ENCODE peak calls at places on chromosomes 6 and 20, in eight cellular contexts. V is left ventricle myocardium inferior, O is IMR-90, G is GM23338, Y is SJSA1, T is upper lobe of right lung, F is astrocyte, K is heart left ventricle. W is an unnamed sample. For H3K4me1 and H3K27me3, the result is how much of the 10 kb centered on the place peaks cover.

GRCh38 chr20:47629907-47630306 is 128.2 kb downstream of the NCOA3 start:
- DNase-seq in O (no peak), Y (no peak), V (no peak), F (no peak), T (no peak), K (no peak), G (no peak), W (no peak)

GRCh38 chr6:43770417-43771209 is 602 bp downstream of the VEGFA start:
- DNase-seq in K (peak), V (peak), T (peak), G (peak), F (peak), O (peak), Y (peak), W (no peak)

GRCh38 chr6:149834513-149835481 is 29.4 kb downstream of the LRP11 start:
- DNase-seq in G (peak), V (no peak), O (peak), K (peak), Y (peak), F (peak), T (no peak), W (peak)

GRCh38 chr6:78347191-78347916 is 520.0 kb upstream of the IRAK1BP1 start:
- DNase-seq in Y (no peak), T (no peak), V (no peak), G (no peak), K (no peak), O (no peak), F (peak), W (no peak)

GRCh38 chr20:17621229-17621968 is 51.5 kb downstream of the DSTN start:
- DNase-seq in Y (peak), V (peak), K (no peak), O (no peak), G (no peak), F (no peak), T (peak), W (no peak)

GRCh38 chr6:147618927-147619326 is 110.4 kb downstream of the SAMD5 start:
- DNase-seq in F (no peak), V (no peak), O (no peak), K (no peak), Y (no peak), G (no peak), T (no peak), W (no peak)

GRCh38 chr6:21856096-21856825 is 262.7 kb downstream of the SOX4 start:
- DNase-seq in V (no peak), F (peak), O (peak), T (no peak), K (no peak), Y (peak), G (no peak), W (peak)

GRCh38 chr6:169723991-169724553 is at the start of gene PHF10:
- DNase-seq in V (peak), O (no peak), Y (no peak), K (peak), T (peak), G (peak), F (no peak), W (no peak)

GRCh38 chr6:132888701-132889100 is 74.3 kb downstream of the RPS12 start:
- DNase-seq in O (peak), G (no peak), V (no peak), T (no peak), K (no peak), Y (no peak), F (peak), W (no peak)

GRCh38 chr20:62617711-62618483 is 24.4 kb upstream of the SLCO4A1 start:
- DNase-seq in T (peak), Y (peak), O (no peak), V (peak), G (no peak), F (no peak), K (peak), W (no peak)

GRCh38 chr20:62405108-62405980 is 1.7 kb downstream of the CABLES2 start:
- DNase-seq in Y (peak), T (peak), K (no peak), F (peak), O (peak), V (peak), G (peak), W (no peak)

GRCh38 chr20:31719644-31720485 is 2.8 kb downstream of the BCL2L1 start:
- DNase-seq in V (no peak), Y (peak), G (peak), K (no peak), O (no peak), F (peak), T (no peak), W (peak)

GRCh38 chr6:151067684-151068596 is 171.8 kb upstream of the AKAP12 start:
- DNase-seq in F (peak), V (peak), K (peak), T (no peak), Y (peak), G (no peak), O (peak), W (peak)

GRCh38 chr6:41182069-41183034 is 18.6 kb downstream of the TREML2 start:
- DNase-seq in O (peak), Y (no peak), F (peak), K (no peak), G (peak), T (no peak), V (no peak), W (no peak)

GRCh38 chr20:62569615-62570014 is 72.7 kb upstream of the SLCO4A1 start:
- DNase-seq in F (no peak), Y (no peak), O (no peak), G (no peak), V (no peak), K (no peak), T (no peak), W (no peak)

GRCh38 chr20:9306521-9306920 is 207.9 kb upstream of the LAMP5 start:
- DNase-seq in Y (no peak), O (peak), T (no peak), G (no peak), F (peak), K (no peak), V (no peak), W (peak)

GRCh38 chr6:2478200-2478599 is 232.8 kb upstream of the GMDS start:
- DNase-seq in G (no peak), O (peak), K (peak), Y (no peak), F (peak), V (no peak), T (no peak), W (no peak)

GRCh38 chr6:111030008-111031006 is 48.5 kb downstream of the RPF2 start:
- DNase-seq in F (no peak), T (peak), O (no peak), V (peak), Y (no peak), G (no peak), K (peak), W (no peak)

GRCh38 chr6:9360881-9361280 is 925.5 kb upstream of the SLC35B3 start:
- DNase-seq in V (no peak), T (no peak), K (no peak), Y (no peak), O (peak), G (no peak), F (no peak), W (peak)

GRCh38 chr20:44187054-44187762 is at the start of gene JPH2:
- DNase-seq in F (peak), G (peak), K (peak), T (no peak), V (peak), Y (peak), O (peak), W (peak)
- H3K4me1 ChIP-seq in F (under half), G (under half), K (under half), T (under half), V (half or more), Y (under half), O (under half), W (under half)

GRCh38 chr6:71040841-71041240 is 84.0 kb upstream of the B3GAT2 start:
- DNase-seq in O (no peak), F (no peak), Y (no peak), T (no peak), V (no peak), G (no peak), K (no peak), W (no peak)

GRCh38 chr6:71043902-71044301 is 87.0 kb upstream of the B3GAT2 start:
- DNase-seq in K (no peak), Y (no peak), G (peak), F (no peak), O (peak), T (no peak), V (no peak), W (peak)

GRCh38 chr6:71045296-71045695 is 88.4 kb upstream of the B3GAT2 start:
- DNase-seq in T (no peak), Y (no peak), G (no peak), K (no peak), F (no peak), V (no peak), O (no peak), W (no peak)

GRCh38 chr6:71047401-71047800 is 90.5 kb upstream of the B3GAT2 start:
- DNase-seq in Y (no peak), V (no peak), G (no peak), K (no peak), T (no peak), O (no peak), F (no peak), W (no peak)

GRCh38 chr6:71044753-71045152 is 87.9 kb upstream of the B3GAT2 start:
- DNase-seq in O (no peak), G (no peak), V (no peak), F (no peak), T (no peak), Y (no peak), K (no peak), W (no peak)
- H3K27me3 ChIP-seq in O (under half), G (under half), V (under half), F (under half), T (under half), Y (under half), K (under half), W (under half)

GRCh38 chr6:142671791-142672190 is 273.2 kb downstream of the HIVEP2 start:
- DNase-seq in F (no peak), K (no peak), O (no peak), Y (no peak), V (no peak), T (no peak), G (no peak), W (no peak)
- H3K27ac ChIP-seq in F (no peak), K (no peak), O (no peak), Y (no peak), V (no peak), T (no peak), G (no peak), W (no peak)

GRCh38 chr6:116084284-116084683 is 16.4 kb upstream of the NT5DC1 start:
- DNase-seq in O (no peak), K (no peak), F (no peak), G (no peak), T (no peak), V (no peak), Y (no peak), W (no peak)

GRCh38 chr6:116088946-116089345 is 11.7 kb upstream of the NT5DC1 start:
- DNase-seq in T (no peak), K (no peak), O (peak), Y (no peak), F (peak), V (no peak), G (no peak), W (no peak)

GRCh38 chr6:116083052-116083451 is 17.6 kb upstream of the NT5DC1 start:
- DNase-seq in G (no peak), V (no peak), Y (no peak), O (no peak), F (no peak), T (no peak), K (no peak), W (no peak)

GRCh38 chr6:116090251-116090650 is 10.4 kb upstream of the NT5DC1 start:
- DNase-seq in F (no peak), K (no peak), V (no peak), T (no peak), Y (no peak), O (no peak), G (no peak), W (no peak)

DNA sequence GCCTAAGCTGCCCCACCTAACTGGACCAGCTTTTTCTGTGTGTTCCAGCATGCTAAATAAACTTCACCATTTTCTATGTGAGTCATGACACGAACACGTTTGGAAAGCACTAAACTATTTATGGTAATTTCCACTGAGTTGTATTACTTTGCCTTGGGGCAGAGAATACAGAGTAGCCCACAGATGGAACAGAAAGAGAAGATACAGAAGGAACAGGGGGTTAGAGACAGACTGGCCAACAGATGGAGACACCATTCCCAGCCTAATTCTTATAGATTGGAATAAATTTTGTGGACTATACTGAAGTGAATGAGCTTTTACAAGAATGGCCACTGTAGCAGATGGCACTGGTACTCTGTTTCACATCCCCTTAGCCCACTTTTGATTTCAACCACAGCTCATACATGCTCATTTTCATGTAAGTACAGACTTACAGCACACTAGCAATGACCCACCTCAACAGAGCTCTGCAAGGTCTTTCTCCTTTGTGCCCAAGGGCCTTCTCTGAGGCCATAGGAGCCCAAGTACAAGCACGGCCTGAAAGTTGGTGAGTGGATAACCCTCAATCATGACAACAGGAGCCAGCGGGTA is 13.1 kb upstream of the NT5DC1 start:
- DNase-seq in G (no peak), O (peak), K (no peak), V (no peak), F (peak), T (no peak), Y (no peak), W (peak)
- H3K4me1 ChIP-seq in G (under half), O (under half), K (under half), V (under half), F (under half), T (under half), Y (under half), W (under half)

GRCh38 chr6:12051861-12052368 is 39.8 kb downstream of the HIVEP1 start:
- DNase-seq in G (no peak), T (no peak), V (no peak), F (peak), Y (no peak), K (no peak), O (peak), W (no peak)
- H3K27me3 ChIP-seq in G (under half), T (under half), V (under half), F (under half), Y (under half), K (under half), O (under half), W (under half)

GRCh38 chr20:46433051-46433450 is 26.6 kb upstream of the ELMO2 start:
- DNase-seq in G (no peak), T (no peak), V (no peak), F (no peak), Y (no peak), K (no peak), O (no peak), W (no peak)
- H3K27ac ChIP-seq in G (no peak), T (no peak), V (no peak), F (no peak), Y (no peak), K (no peak), O (no peak), W (no peak)